ENCODE peak calls at places on chromosomes 6 and 20, in six cellular contexts. Q is CD4-positive, alpha-beta T cell; L is COR-L47; Y is HEK293T; E is NCI-H2081; F is EL. I is an unnamed sample.

GRCh38 chr6:35014341-35014740 is 125.3 kb downstream of the ANKS1A start:
- DNase-seq in Q (no peak), L (no peak), Y (no peak), E (no peak), F (no peak), I (no peak)

GRCh38 chr6:85354761-85355618 is 94.9 kb upstream of the NT5E start:
- DNase-seq in Q (peak; percentile 28), L (peak; percentile 33), Y (peak; percentile 68), E (peak; percentile 68), F (peak; percentile 78), I (peak; percentile 64)

GRCh38 chr20:49132995-49133451 is 55.1 kb downstream of the STAU1 start:
- DNase-seq in Q (no peak), L (peak; percentile 56), Y (peak; percentile 55), E (peak; percentile 46), F (peak; percentile 69), I (peak; percentile 45)

GRCh38 chr6:132695773-132696172 is 18.1 kb downstream of the VNN1 start:
- DNase-seq in Q (no peak), L (no peak), Y (no peak), E (no peak), F (no peak), I (no peak)

GRCh38 chr6:9540534-9541126 is 874.2 kb downstream of the TFAP2A start:
- DNase-seq in Q (no peak), L (peak; percentile 58), Y (peak; percentile 39), E (peak; percentile 53), F (peak; percentile 72), I (peak; percentile 72)

GRCh38 chr6:6998194-6998569 is 109.6 kb upstream of the RREB1 start:
- DNase-seq in Q (no peak), L (no peak), Y (no peak), E (no peak), F (peak; percentile 20), I (no peak)

GRCh38 chr6:44087623-44088022 is 39.6 kb downstream of the MRPL14 start:
- DNase-seq in Q (no peak), L (no peak), Y (no peak), E (no peak), F (no peak), I (no peak)

GRCh38 chr6:6918216-6918983 is 189.4 kb upstream of the RREB1 start:
- DNase-seq in Q (no peak), L (no peak), Y (no peak), E (no peak), F (peak; percentile 53), I (peak; percentile 71)

GRCh38 chr6:4941782-4942672 is 61.8 kb downstream of the RPP40 start:
- DNase-seq in Q (no peak), L (no peak), Y (no peak), E (no peak), F (peak; percentile 99), I (peak; percentile 97)

GRCh38 chr20:37417857-37418501 is 72.0 kb downstream of the SRC start:
- DNase-seq in Q (no peak), L (no peak), Y (no peak), E (no peak), F (no peak), I (no peak)

GRCh38 chr6:150876598-150876997 is 11.1 kb downstream of the MTHFD1L start:
- DNase-seq in Q (no peak), L (no peak), Y (no peak), E (peak; percentile 33), F (no peak), I (no peak)

GRCh38 chr6:139588076-139588639 is 213.7 kb upstream of the CITED2 start:
- DNase-seq in Q (no peak), L (peak; percentile 80), Y (peak; percentile 40), E (peak; percentile 63), F (peak; percentile 77), I (peak; percentile 43)

GRCh38 chr6:161536141-161536735 is 262.4 kb upstream of the AGPAT4 start:
- DNase-seq in Q (no peak), L (no peak), Y (no peak), E (no peak), F (peak; percentile 1), I (no peak)

GRCh38 chr6:37628611-37629320 is 68.9 kb downstream of the MDGA1 start:
- DNase-seq in Q (no peak), L (no peak), Y (no peak), E (no peak), F (peak; percentile 60), I (no peak)

GRCh38 chr20:1652960-1653359 is 4.6 kb downstream of the SIRPG start:
- DNase-seq in Q (no peak), L (no peak), Y (no peak), E (no peak), F (no peak), I (no peak)

GRCh38 chr20:60131375-60131774 is 173.2 kb downstream of the CDH26 start:
- DNase-seq in Q (no peak), L (no peak), Y (no peak), E (no peak), F (no peak), I (no peak)

GRCh38 chr6:13089296-13089994 is 238.9 kb downstream of the TBC1D7 start:
- DNase-seq in Q (no peak), L (no peak), Y (no peak), E (no peak), F (peak; percentile 24), I (no peak)

GRCh38 chr6:22883061-22883717 is 313.8 kb downstream of the HDGFL1 start:
- DNase-seq in Q (no peak), L (no peak), Y (no peak), E (no peak), F (no peak), I (no peak)

GRCh38 chr6:150549577-150550184 is 50.0 kb upstream of the PLEKHG1 start:
- DNase-seq in Q (no peak), L (no peak), Y (no peak), E (no peak), F (no peak), I (peak; percentile 86)

GRCh38 chr6:80638222-80639055 is 532.0 kb downstream of the BCKDHB start:
- DNase-seq in Q (no peak), L (peak; percentile 49), Y (peak; percentile 23), E (peak; percentile 66), F (peak; percentile 95), I (peak; percentile 74)

GRCh38 chr6:133114973-133115372 is 126.2 kb upstream of the EYA4 start:
- DNase-seq in Q (no peak), L (no peak), Y (no peak), E (no peak), F (no peak), I (peak; percentile 19)

GRCh38 chr6:79313254-79313653 is 78.8 kb upstream of the HMGN3 start:
- DNase-seq in Q (no peak), L (no peak), Y (no peak), E (no peak), F (no peak), I (peak; percentile 95)

GRCh38 chr6:108714012-108714773 is 134.0 kb upstream of the ARMC2 start:
- DNase-seq in Q (no peak), L (no peak), Y (no peak), E (no peak), F (peak; percentile 34), I (no peak)

GRCh38 chr6:19268718-19269117 is 568.5 kb upstream of the ID4 start:
- DNase-seq in Q (no peak), L (no peak), Y (no peak), E (no peak), F (no peak), I (no peak)

GRCh38 chr6:92586236-92586977 is 833.0 kb downstream of the EPHA7 start:
- DNase-seq in Q (no peak), L (no peak), Y (no peak), E (no peak), F (no peak), I (no peak)

GRCh38 chr6:64250126-64250525 is 614.5 kb downstream of the PHF3 start:
- DNase-seq in Q (no peak), L (no peak), Y (peak; percentile 36), E (no peak), F (no peak), I (no peak)